ENCODE peak calls at places on chromosomes 4 and X, in four cellular contexts. R is amniotic epithelial cell, H is anterior cingulate cortex, Q is adrenal gland. B is an unnamed sample.

GRCh38 chr4:89765966-89766365 is 71.0 kb downstream of the SNCA start:
- DNase-seq in R (peak; percentile 80), H (no peak), Q (peak; percentile 40), B (no peak)

GRCh38 chrX:41145920-41146608 is 60.8 kb downstream of the USP9X start:
- DNase-seq in R (peak; percentile 89), H (no peak), Q (no peak), B (no peak)

GRCh38 chrX:41689711-41690110 is 938 bp downstream of the GPR34 start:
- DNase-seq in R (peak; percentile 41), H (no peak), Q (no peak), B (no peak)

GRCh38 chrX:47595701-47596655 is 13.7 kb downstream of the TIMP1 start:
- DNase-seq in R (peak; percentile 95), H (no peak), Q (no peak), B (no peak)

GRCh38 chr4:159258889-159259560 is 156.1 kb downstream of the RAPGEF2 start:
- DNase-seq in R (no peak), H (no peak), Q (no peak), B (no peak)

GRCh38 chrX:103063191-103063845 is 653 bp downstream of the BEX1 start:
- DNase-seq in R (peak; percentile 21), H (peak; percentile 5), Q (peak; percentile 20), B (no peak)

GRCh38 chr4:177301127-177301639 is 8.5 kb upstream of the NEIL3 start:
- DNase-seq in R (no peak), H (no peak), Q (no peak), B (no peak)

GRCh38 chr4:94497690-94498089 is 45.9 kb downstream of the PDLIM5 start:
- DNase-seq in R (no peak), H (no peak), Q (no peak), B (no peak)

GRCh38 chrX:40150503-40150902 is 52.7 kb upstream of the BCOR start:
- DNase-seq in R (no peak), H (no peak), Q (no peak), B (no peak)

GRCh38 chr4:52372269-52372668 is 286.8 kb downstream of the USP46 start:
- DNase-seq in R (no peak), H (no peak), Q (no peak), B (no peak)

GRCh38 chr4:119034276-119035008 is 101.2 kb upstream of the MYOZ2 start:
- DNase-seq in R (no peak), H (no peak), Q (no peak), B (no peak)

GRCh38 chrX:52271212-52271611 is 86.5 kb downstream of the MAGED4 start:
- DNase-seq in R (peak; percentile 26), H (no peak), Q (no peak), B (no peak)

GRCh38 chrX:96770315-96770714 is 85.7 kb downstream of the DIAPH2 start:
- DNase-seq in R (peak; percentile 11), H (no peak), Q (no peak), B (no peak)